ENCODE peak calls at places on chromosomes 16 and 17, in five cellular contexts. One of them, this sample, is unnamed. For H3K4me1, the result is how much of the 10 kb centered on the place peaks cover.

GRCh38 chr16:86626966-86627365 is 48.6 kb downstream of the FOXL1 start:
- DNase-seq in IMR-90: no peak
- DNase-seq in mesendoderm: no peak
- DNase-seq in HCT116: no peak
- DNase-seq in endothelial cell of umbilical vein: no peak
- DNase-seq in this sample: no peak

GRCh38 chr16:1449201-1449788 is 4.9 kb upstream of the CCDC154 start:
- DNase-seq in IMR-90: no peak
- DNase-seq in mesendoderm: no peak
- DNase-seq in HCT116: no peak
- DNase-seq in endothelial cell of umbilical vein: no peak
- DNase-seq in this sample: no peak

GRCh38 chr16:58709338-58709737 is 24.8 kb upstream of the SLC38A7 start:
- DNase-seq in IMR-90: no peak
- DNase-seq in mesendoderm: no peak
- DNase-seq in HCT116: no peak
- DNase-seq in endothelial cell of umbilical vein: no peak
- DNase-seq in this sample: no peak

GRCh38 chr17:57946798-57947358 is 8.3 kb downstream of the CUEDC1 start:
- DNase-seq in IMR-90: peak
- DNase-seq in mesendoderm: no peak
- DNase-seq in HCT116: no peak
- DNase-seq in endothelial cell of umbilical vein: peak
- DNase-seq in this sample: peak

GRCh38 chr16:29675811-29676643 is 3.0 kb upstream of the QPRT start:
- DNase-seq in IMR-90: peak
- DNase-seq in mesendoderm: peak
- DNase-seq in HCT116: peak
- DNase-seq in endothelial cell of umbilical vein: peak
- DNase-seq in this sample: peak

GRCh38 chr16:28884045-28884444 is 5.8 kb downstream of the ATP2A1 start:
- DNase-seq in IMR-90: no peak
- DNase-seq in mesendoderm: no peak
- DNase-seq in HCT116: no peak
- DNase-seq in endothelial cell of umbilical vein: no peak
- DNase-seq in this sample: no peak

GRCh38 chr16:56960681-56961281 is 969 bp upstream of the CETP start:
- DNase-seq in IMR-90: peak
- DNase-seq in mesendoderm: no peak
- DNase-seq in HCT116: no peak
- DNase-seq in endothelial cell of umbilical vein: no peak
- DNase-seq in this sample: peak

GRCh38 chr17:30332057-30332542 is 1.8 kb downstream of the TMIGD1 start:
- DNase-seq in IMR-90: peak
- DNase-seq in mesendoderm: no peak
- DNase-seq in HCT116: no peak
- DNase-seq in endothelial cell of umbilical vein: no peak
- DNase-seq in this sample: peak

GRCh38 chr16:14502256-14502875 is 127.7 kb downstream of the PARN start:
- DNase-seq in IMR-90: no peak
- DNase-seq in mesendoderm: no peak
- DNase-seq in HCT116: no peak
- DNase-seq in endothelial cell of umbilical vein: no peak
- DNase-seq in this sample: no peak

GRCh38 chr16:80309178-80309577 is 231.6 kb upstream of the DYNLRB2 start:
- DNase-seq in IMR-90: no peak
- DNase-seq in mesendoderm: no peak
- DNase-seq in HCT116: no peak
- DNase-seq in endothelial cell of umbilical vein: no peak
- DNase-seq in this sample: no peak

GRCh38 chr17:45334231-45334630 is 17.4 kb upstream of the MAP3K14 start:
- DNase-seq in IMR-90: no peak
- DNase-seq in mesendoderm: peak
- DNase-seq in HCT116: no peak
- DNase-seq in endothelial cell of umbilical vein: no peak
- DNase-seq in this sample: no peak

DNA sequence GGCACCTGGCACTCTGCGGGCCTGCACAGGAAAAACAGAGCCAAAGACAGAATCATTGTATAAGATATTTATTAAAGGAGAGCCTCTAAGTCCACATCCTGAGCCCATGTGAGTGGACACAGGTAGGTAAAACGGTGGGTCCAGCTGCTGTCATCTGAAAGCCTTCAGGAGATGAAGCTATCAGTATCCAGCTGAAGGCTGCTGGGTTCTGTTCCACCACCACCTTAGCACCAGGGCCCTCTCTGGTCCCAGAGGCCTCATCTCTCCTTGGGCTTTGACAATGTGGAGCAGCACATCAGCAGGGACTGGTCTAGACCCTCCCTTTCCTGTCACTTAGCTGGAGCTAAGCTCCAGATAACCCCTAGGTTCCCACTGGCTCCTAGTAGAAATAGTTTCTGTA is 7.3 kb downstream of the TMEM106A start:
- DNase-seq in IMR-90: no peak
- DNase-seq in mesendoderm: no peak
- DNase-seq in HCT116: no peak
- DNase-seq in endothelial cell of umbilical vein: no peak
- DNase-seq in this sample: no peak
- H3K4me1 ChIP-seq in IMR-90: under half
- H3K4me1 ChIP-seq in mesendoderm: under half
- H3K4me1 ChIP-seq in HCT116: under half
- H3K4me1 ChIP-seq in endothelial cell of umbilical vein: under half
- H3K4me1 ChIP-seq in this sample: under half

GRCh38 chr16:85574672-85575475 is 38.2 kb upstream of the GSE1 start:
- DNase-seq in IMR-90: no peak
- DNase-seq in mesendoderm: no peak
- DNase-seq in HCT116: no peak
- DNase-seq in endothelial cell of umbilical vein: no peak
- DNase-seq in this sample: no peak
- H3K4me3 ChIP-seq in IMR-90: no peak
- H3K4me3 ChIP-seq in mesendoderm: no peak
- H3K4me3 ChIP-seq in HCT116: no peak
- H3K4me3 ChIP-seq in endothelial cell of umbilical vein: no peak
- H3K4me3 ChIP-seq in this sample: peak

GRCh38 chr17:80677214-80677756 is 132.6 kb downstream of the RPTOR start:
- DNase-seq in IMR-90: no peak
- DNase-seq in mesendoderm: no peak
- DNase-seq in HCT116: no peak
- DNase-seq in endothelial cell of umbilical vein: no peak
- DNase-seq in this sample: no peak

GRCh38 chr17:80673152-80673920 is 128.7 kb downstream of the RPTOR start:
- DNase-seq in IMR-90: peak
- DNase-seq in mesendoderm: peak
- DNase-seq in HCT116: no peak
- DNase-seq in endothelial cell of umbilical vein: peak
- DNase-seq in this sample: peak

GRCh38 chr17:80676564-80676963 is 131.9 kb downstream of the RPTOR start:
- DNase-seq in IMR-90: no peak
- DNase-seq in mesendoderm: no peak
- DNase-seq in HCT116: no peak
- DNase-seq in endothelial cell of umbilical vein: no peak
- DNase-seq in this sample: no peak

GRCh38 chr17:80676096-80676466 is 131.4 kb downstream of the RPTOR start:
- DNase-seq in IMR-90: no peak
- DNase-seq in mesendoderm: no peak
- DNase-seq in HCT116: no peak
- DNase-seq in endothelial cell of umbilical vein: no peak
- DNase-seq in this sample: no peak

DNA sequence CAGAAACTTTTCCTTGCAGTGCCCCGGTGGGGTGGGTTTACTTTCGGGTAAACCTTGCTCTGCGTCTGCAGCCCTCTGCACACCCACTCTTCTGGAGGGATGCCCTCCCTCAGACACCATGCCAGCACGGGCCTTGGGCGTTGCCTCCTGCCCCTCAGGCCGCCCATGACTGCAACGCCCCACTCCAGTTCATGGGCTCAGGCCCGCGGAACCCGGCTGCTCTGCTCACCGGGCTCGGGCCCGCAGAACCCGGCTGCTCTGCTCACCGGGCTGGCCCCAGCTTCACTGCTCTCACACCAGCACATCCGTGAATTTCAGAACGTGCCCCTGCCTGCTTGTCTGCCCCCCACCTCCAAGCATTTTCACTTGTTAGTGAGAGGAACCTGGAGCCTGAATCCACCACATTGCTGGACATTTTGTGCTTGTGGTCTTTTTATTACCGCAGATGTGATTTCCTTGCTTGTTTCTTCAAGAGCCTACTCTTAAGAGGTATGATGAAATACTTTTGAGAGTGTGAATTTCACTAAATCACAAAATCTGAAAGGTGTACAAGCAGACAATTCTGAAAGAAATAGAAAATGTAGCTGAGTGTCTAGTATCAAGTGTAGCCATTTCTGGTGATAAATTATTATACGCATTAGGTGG is 130.9 kb downstream of the RPTOR start:
- DNase-seq in IMR-90: no peak
- DNase-seq in mesendoderm: no peak
- DNase-seq in HCT116: no peak
- DNase-seq in endothelial cell of umbilical vein: no peak
- DNase-seq in this sample: no peak
- H3K9ac ChIP-seq in IMR-90: no peak
- H3K9ac ChIP-seq in mesendoderm: no peak
- H3K9ac ChIP-seq in HCT116: no peak
- H3K9ac ChIP-seq in endothelial cell of umbilical vein: no peak
- H3K9ac ChIP-seq in this sample: no peak

GRCh38 chr16:69310479-69311114 is 553 bp upstream of the VPS4A start:
- DNase-seq in IMR-90: no peak
- DNase-seq in mesendoderm: no peak
- DNase-seq in HCT116: no peak
- DNase-seq in endothelial cell of umbilical vein: no peak
- DNase-seq in this sample: no peak

GRCh38 chr16:69313469-69313868 is 2.3 kb downstream of the VPS4A start:
- DNase-seq in IMR-90: no peak
- DNase-seq in mesendoderm: no peak
- DNase-seq in HCT116: no peak
- DNase-seq in endothelial cell of umbilical vein: no peak
- DNase-seq in this sample: no peak

GRCh38 chr16:69311533-69312388 is 611 bp downstream of the VPS4A start:
- DNase-seq in IMR-90: no peak
- DNase-seq in mesendoderm: peak
- DNase-seq in HCT116: no peak
- DNase-seq in endothelial cell of umbilical vein: no peak
- DNase-seq in this sample: peak

GRCh38 chr16:69309316-69309715 is 1.8 kb upstream of the VPS4A start:
- DNase-seq in IMR-90: no peak
- DNase-seq in mesendoderm: no peak
- DNase-seq in HCT116: no peak
- DNase-seq in endothelial cell of umbilical vein: peak
- DNase-seq in this sample: no peak

GRCh38 chr16:69311115-69311532 is at the start of gene VPS4A:
- DNase-seq in IMR-90: peak
- DNase-seq in mesendoderm: peak
- DNase-seq in HCT116: peak
- DNase-seq in endothelial cell of umbilical vein: peak
- DNase-seq in this sample: peak
- H3K4me1 ChIP-seq in IMR-90: under half
- H3K4me1 ChIP-seq in mesendoderm: under half
- H3K4me1 ChIP-seq in HCT116: under half
- H3K4me1 ChIP-seq in endothelial cell of umbilical vein: under half
- H3K4me1 ChIP-seq in this sample: under half

This sample was measured in adipocyte.